ENCODE peak calls at places on chromosome 10, in four cellular contexts. B, A, D and G are unnamed samples.

GRCh38 chr10:49227406-49227805 is 39.2 kb upstream of the TMEM273 start:
- DNase-seq in A (no peak), D (no peak), B (no peak), G (no peak)

GRCh38 chr10:120012566-120012965 is 120.0 kb downstream of the SEC23IP start:
- DNase-seq in B (no peak), A (no peak), D (no peak), G (no peak)

GRCh38 chr10:74361678-74362077 is 210.7 kb downstream of the ADK start:
- DNase-seq in A (no peak), B (no peak), D (no peak), G (no peak)

GRCh38 chr10:74437822-74438221 is 286.8 kb downstream of the ADK start:
- DNase-seq in D (no peak), A (no peak), B (no peak), G (no peak)

GRCh38 chr10:84957427-84957826 is 629.0 kb downstream of the CCSER2 start:
- DNase-seq in A (no peak), D (no peak), B (no peak), G (no peak)

GRCh38 chr10:34403512-34403911 is 411.6 kb downstream of the PARD3 start:
- DNase-seq in B (no peak), D (no peak), A (no peak), G (no peak)

GRCh38 chr10:9147475-9147874 is 1093.0 kb downstream of the GATA3 start:
- DNase-seq in D (no peak), A (no peak), B (no peak), G (no peak)

GRCh38 chr10:133310399-133310755 is 1.7 kb downstream of the ZNF511 start:
- DNase-seq in D (no peak), A (peak), B (peak), G (no peak)

GRCh38 chr10:50453940-50454339 is 169.8 kb downstream of the SGMS1 start:
- DNase-seq in A (no peak), D (no peak), B (no peak), G (no peak)

GRCh38 chr10:133159950-133160812 is at the start of gene KNDC1:
- DNase-seq in B (peak), A (peak), D (peak), G (peak)

GRCh38 chr10:53166325-53166724 is 393.7 kb upstream of the MBL2 start:
- DNase-seq in D (no peak), A (no peak), B (no peak), G (no peak)

GRCh38 chr10:60139798-60140566 is 233.6 kb upstream of the CCDC6 start:
- DNase-seq in A (no peak), B (no peak), D (no peak), G (peak)

GRCh38 chr10:117441366-117441765 is 66.1 kb upstream of the PDZD8 start:
- DNase-seq in B (no peak), A (no peak), D (no peak), G (no peak)

GRCh38 chr10:104686829-104687228 is 45.7 kb downstream of the SORCS3 start:
- DNase-seq in A (no peak), D (no peak), B (no peak), G (no peak)

GRCh38 chr10:104678658-104679057 is 37.6 kb downstream of the SORCS3 start:
- DNase-seq in D (no peak), B (no peak), A (no peak), G (no peak)

GRCh38 chr10:104683567-104683966 is 42.5 kb downstream of the SORCS3 start:
- DNase-seq in B (no peak), A (no peak), D (no peak), G (no peak)

GRCh38 chr10:104680467-104681401 is 39.6 kb downstream of the SORCS3 start:
- DNase-seq in B (no peak), A (no peak), D (no peak), G (no peak)

DNA sequence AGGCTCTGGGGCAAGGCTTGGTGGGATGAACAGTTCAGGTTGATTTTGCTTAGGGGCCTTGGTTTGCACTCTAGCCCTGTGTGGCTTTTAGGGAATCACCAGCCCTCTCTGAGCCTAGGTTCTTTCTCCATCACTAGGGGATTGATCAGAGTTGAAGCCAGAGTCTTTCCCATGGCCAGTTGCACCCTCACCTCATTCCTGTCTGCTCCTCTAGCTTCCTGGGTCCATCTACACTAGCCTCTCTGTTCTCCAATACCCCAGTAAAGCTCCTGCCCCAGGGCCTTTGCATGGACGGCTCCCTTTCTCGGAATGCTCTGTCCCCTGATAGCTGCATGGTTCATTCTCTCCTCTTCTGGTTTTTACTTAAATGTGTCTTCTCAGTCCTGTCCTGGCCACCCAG is 40.4 kb downstream of the SORCS3 start:
- DNase-seq in A (no peak), D (no peak), B (no peak), G (no peak)
- H3K4me3 ChIP-seq in A (no peak), D (no peak), B (no peak), G (no peak)

DNA sequence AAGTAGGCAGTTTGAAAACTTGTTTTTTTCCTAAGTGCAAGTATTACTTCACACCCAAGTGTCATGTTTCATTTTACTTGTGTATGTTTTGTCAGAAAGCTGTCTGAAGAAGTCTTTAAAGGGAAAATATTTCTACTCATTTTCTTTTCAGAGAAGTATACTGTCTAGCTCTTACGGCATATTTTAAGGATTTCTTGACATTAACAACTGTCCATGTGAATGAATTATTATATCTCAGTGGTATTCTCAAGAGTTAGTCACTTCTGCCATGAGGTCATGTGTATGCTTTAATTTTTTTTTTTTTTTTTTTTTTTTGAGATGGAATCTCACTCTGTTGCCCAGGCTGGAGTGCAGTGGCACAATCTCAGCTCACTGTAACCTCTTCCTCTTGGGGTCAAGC is 229.5 kb downstream of the BICC1 start:
- DNase-seq in A (no peak), D (no peak), B (no peak), G (no peak)
- H3K4me3 ChIP-seq in A (no peak), D (no peak), B (no peak), G (no peak)

GRCh38 chr10:103231047-103231551 is 14.6 kb upstream of the RPEL1 start:
- DNase-seq in B (no peak), A (no peak), D (no peak), G (peak)
- H3K4me3 ChIP-seq in B (no peak), A (no peak), D (no peak), G (no peak)

GRCh38 chr10:129531195-129531968 is 64.3 kb downstream of the MGMT start:
- DNase-seq in B (no peak), D (no peak), A (no peak), G (no peak)
- H3K4me3 ChIP-seq in B (no peak), D (no peak), A (no peak), G (no peak)

GRCh38 chr10:113261806-113262205 is 291.0 kb upstream of the HABP2 start:
- DNase-seq in D (no peak), A (no peak), B (no peak), G (no peak)
- H3K4me3 ChIP-seq in D (no peak), A (no peak), B (no peak), G (no peak)

GRCh38 chr10:108849688-108850087 is 1073.6 kb downstream of the XPNPEP1 start:
- DNase-seq in B (no peak), A (no peak), D (no peak), G (no peak)

GRCh38 chr10:108848016-108848415 is 1075.3 kb downstream of the XPNPEP1 start:
- DNase-seq in B (no peak), A (no peak), D (no peak), G (no peak)

GRCh38 chr10:108852211-108852610 is 1071.1 kb downstream of the XPNPEP1 start:
- DNase-seq in A (no peak), D (no peak), B (no peak), G (no peak)

DNA sequence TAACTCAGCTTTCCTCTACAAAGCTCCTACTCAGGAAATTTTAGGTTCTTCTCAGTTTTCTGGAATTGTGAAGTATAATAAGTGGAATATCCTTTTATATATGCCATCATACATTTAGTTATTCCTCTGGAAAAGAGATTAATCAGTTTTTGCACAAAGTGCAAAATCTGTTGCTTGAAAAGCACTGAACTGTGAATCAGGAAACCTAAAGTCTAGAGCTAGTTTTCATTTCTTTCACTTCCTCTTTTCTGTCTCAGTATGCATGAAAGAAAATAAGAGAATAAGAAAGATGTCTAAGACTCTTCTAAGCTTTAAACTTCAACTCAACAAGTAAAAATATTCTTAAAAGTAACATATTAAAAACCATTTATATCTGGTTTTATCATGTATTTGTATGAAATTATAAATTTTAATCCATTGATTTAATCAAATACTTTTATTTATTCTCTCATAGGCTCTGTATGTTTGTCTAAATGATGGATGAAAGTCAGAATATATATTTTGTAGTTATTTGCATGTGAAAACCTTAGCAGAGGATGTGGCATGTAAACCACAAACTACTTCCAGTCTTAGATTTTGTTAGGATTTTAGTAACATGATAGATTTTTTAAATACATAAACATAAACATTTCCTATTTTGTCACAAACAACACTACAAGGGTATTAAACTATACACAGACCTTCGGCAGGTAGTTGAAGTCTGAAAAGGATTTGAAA is 1073.0 kb downstream of the XPNPEP1 start:
- DNase-seq in B (no peak), A (no peak), D (no peak), G (no peak)
- H3K4me3 ChIP-seq in B (no peak), A (no peak), D (no peak), G (no peak)

DNA sequence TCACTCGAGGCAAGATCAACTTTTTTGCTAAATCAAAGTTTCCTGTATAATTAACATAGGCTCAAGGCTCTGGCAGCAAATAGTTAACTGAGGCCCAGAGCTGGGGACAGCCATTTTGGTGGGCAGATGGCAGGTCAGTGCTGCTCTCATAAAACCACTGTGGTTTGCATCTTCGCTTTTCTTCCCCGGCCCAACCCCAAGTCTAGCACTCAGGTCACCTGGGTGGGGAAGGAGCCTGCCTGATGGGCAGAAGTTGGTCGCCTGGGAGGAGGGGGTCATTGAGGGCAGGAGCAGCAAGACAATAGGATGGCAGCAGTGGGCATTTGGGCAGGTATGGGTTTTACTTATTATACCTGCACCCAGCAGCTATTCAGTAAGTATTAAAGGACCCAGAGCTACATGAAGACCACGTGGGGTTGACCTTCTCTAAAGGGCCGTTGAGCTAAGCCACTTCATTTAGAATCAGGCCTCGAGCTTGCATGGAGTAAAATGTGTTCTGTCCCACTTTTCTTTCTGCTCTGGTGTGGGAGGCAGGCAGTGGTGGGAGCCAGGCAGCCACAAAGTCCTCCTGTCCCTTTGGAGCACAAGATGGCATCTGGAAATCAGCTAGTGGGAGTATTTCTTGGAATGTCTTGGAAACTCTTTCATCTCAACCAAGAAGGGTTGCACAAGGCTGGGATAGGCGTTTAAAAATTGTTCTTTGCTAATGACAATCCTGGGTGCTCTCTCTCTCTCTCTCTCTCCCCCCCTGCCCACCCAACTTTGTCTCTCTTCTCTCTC is 133.4 kb downstream of the SPAG6 start:
- DNase-seq in A (no peak), B (no peak), D (no peak), G (no peak)
- H3K4me3 ChIP-seq in A (no peak), B (no peak), D (no peak), G (no peak)

GRCh38 chr10:17257466-17258321 is 29.7 kb downstream of the VIM start:
- DNase-seq in A (no peak), B (peak), D (no peak), G (peak)
- H3K4me3 ChIP-seq in A (peak), B (no peak), D (no peak), G (no peak)

DNA sequence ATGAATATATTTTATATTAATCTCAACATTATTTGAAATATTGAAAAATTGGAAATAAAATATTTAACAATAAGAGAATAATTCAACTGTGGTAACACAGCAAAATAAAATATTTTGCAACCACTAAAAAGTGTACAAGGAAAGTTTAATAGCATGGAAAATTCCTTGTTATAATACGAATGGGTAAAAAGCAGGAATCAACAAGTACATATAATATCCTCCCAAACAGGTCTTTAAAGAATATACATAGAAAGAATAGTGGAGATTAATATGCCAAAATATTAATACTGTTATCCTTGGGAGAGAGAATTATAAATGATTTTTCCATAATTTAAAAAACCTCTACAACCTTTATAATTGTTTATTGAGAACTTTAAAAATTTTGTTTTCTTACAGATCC is 1.0 kb downstream of the DNAJC12 start:
- DNase-seq in B (no peak), D (no peak), A (no peak), G (no peak)
- H3K4me3 ChIP-seq in B (no peak), D (no peak), A (no peak), G (no peak)